ENCODE peak calls at places on chromosome 22, in seven cellular contexts. A is H9, Q is neuronal stem cell, J is mesenchymal stem cell, W is H1, X is trophoblast cell, B is IMR-90. M is an unnamed sample. For H3K79me1, the result is how much of the 10 kb centered on the place peaks cover.

GRCh38 chr22:25840883-25841282 is 98.9 kb downstream of the MYO18B start:
- DNase-seq in J (no peak), X (no peak), Q (no peak), W (no peak), A (no peak), B (no peak), M (no peak)

GRCh38 chr22:46401370-46401769 is 65.9 kb downstream of the TRMU start:
- DNase-seq in J (no peak), Q (no peak), X (no peak), A (no peak), B (no peak), W (no peak), M (no peak)

GRCh38 chr22:31956360-31956759 is 12.0 kb downstream of the YWHAH start:
- DNase-seq in X (no peak), W (no peak), B (no peak), Q (no peak), J (no peak), A (no peak), M (no peak)

GRCh38 chr22:42560781-42561180 is 7.0 kb downstream of the SERHL2 start:
- DNase-seq in A (peak), B (no peak), J (peak), W (no peak), Q (peak), X (peak), M (peak)

GRCh38 chr22:42919199-42919598 is 62.1 kb upstream of the ARFGAP3 start:
- DNase-seq in J (peak), B (no peak), Q (no peak), A (no peak), X (peak), W (no peak), M (peak)

GRCh38 chr22:25775501-25775900 is 33.5 kb downstream of the MYO18B start:
- DNase-seq in A (peak), Q (peak), B (peak), X (no peak), W (no peak), J (peak), M (peak)

GRCh38 chr22:47175151-47175760 is 412.8 kb downstream of the TBC1D22A start:
- DNase-seq in Q (no peak), W (no peak), X (no peak), A (peak), B (peak), J (no peak), M (no peak)

GRCh38 chr22:48075604-48076400 is 1313.4 kb downstream of the TBC1D22A start:
- DNase-seq in X (no peak), A (no peak), J (no peak), Q (no peak), W (no peak), B (no peak), M (no peak)

GRCh38 chr22:17719911-17720310 is 54.4 kb downstream of the BID start:
- DNase-seq in W (no peak), B (no peak), A (no peak), Q (no peak), J (no peak), X (no peak), M (no peak)

GRCh38 chr22:27337676-27338075 is 463.9 kb downstream of the MN1 start:
- DNase-seq in B (no peak), J (no peak), W (no peak), X (no peak), A (no peak), Q (no peak), M (no peak)

GRCh38 chr22:21791635-21792625 is 56.3 kb upstream of the YPEL1 start:
- DNase-seq in B (peak), J (no peak), X (no peak), W (no peak), A (no peak), Q (no peak), M (no peak)

GRCh38 chr22:20875296-20875695 is 16.5 kb downstream of the SNAP29 start:
- DNase-seq in J (no peak), W (no peak), B (no peak), A (no peak), X (no peak), Q (no peak), M (no peak)

GRCh38 chr22:29302402-29302680 is 4.1 kb upstream of the GAS2L1 start:
- DNase-seq in A (no peak), J (no peak), Q (no peak), X (no peak), B (no peak), W (no peak), M (no peak)

GRCh38 chr22:24601217-24602104 is 1.5 kb upstream of the GGT1 start:
- DNase-seq in B (no peak), A (no peak), J (no peak), Q (no peak), W (no peak), X (peak), M (no peak)

GRCh38 chr22:32836286-32836859 is 34.9 kb downstream of the TIMP3 start:
- DNase-seq in X (peak), W (no peak), B (peak), Q (no peak), A (no peak), J (no peak), M (peak)

GRCh38 chr22:34781676-34782075 is 284.3 kb upstream of the ISX start:
- DNase-seq in Q (no peak), X (no peak), J (no peak), B (no peak), W (no peak), A (no peak), M (no peak)

GRCh38 chr22:26542831-26543230 is 30.6 kb upstream of the TFIP11 start:
- DNase-seq in J (no peak), X (no peak), B (no peak), Q (no peak), A (no peak), W (no peak), M (no peak)

GRCh38 chr22:37123649-37124048 is 14.1 kb upstream of the TMPRSS6 start:
- DNase-seq in B (no peak), A (no peak), X (peak), J (no peak), W (no peak), Q (no peak), M (no peak)
- H3K79me1 ChIP-seq in B (under half), A (under half), X (under half), J (under half), W (under half), Q (under half), M (under half)

DNA sequence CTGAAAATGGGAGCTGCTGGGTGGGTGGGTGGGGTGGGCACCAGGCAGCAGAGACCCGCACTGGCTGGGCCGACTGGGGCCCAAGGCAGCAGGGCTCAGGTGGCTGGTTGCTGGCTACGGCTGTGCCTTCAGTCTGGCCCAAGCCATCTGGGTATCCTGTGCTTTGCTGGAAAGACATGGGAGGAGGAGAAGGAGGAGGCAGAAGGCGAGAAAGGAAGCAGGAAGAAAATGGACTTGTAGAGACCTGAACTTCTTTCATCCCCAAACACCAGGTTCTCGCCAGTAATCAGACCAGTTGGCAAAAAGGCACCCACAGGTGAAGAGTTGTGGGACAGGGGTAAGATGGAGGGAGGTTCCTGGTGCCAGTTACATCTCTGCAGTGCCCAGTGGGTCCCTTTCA is 78.8 kb downstream of the IGLL1 start:
- DNase-seq in X (no peak), W (no peak), Q (no peak), B (no peak), A (no peak), J (no peak), M (no peak)
- H3K27ac ChIP-seq in X (no peak), W (no peak), Q (no peak), B (no peak), A (no peak), J (no peak), M (no peak)

GRCh38 chr22:44049369-44050231 is 25.5 kb downstream of the PARVB start:
- DNase-seq in W (no peak), J (no peak), B (no peak), A (no peak), X (no peak), Q (no peak), M (peak)

GRCh38 chr22:44046485-44047141 is 22.5 kb downstream of the PARVB start:
- DNase-seq in Q (no peak), J (no peak), A (no peak), W (no peak), X (no peak), B (no peak), M (peak)

GRCh38 chr22:44042822-44043221 is 18.7 kb downstream of the PARVB start:
- DNase-seq in B (peak), J (no peak), W (no peak), X (peak), Q (no peak), A (no peak), M (no peak)

GRCh38 chr22:44047891-44048301 is 23.8 kb downstream of the PARVB start:
- DNase-seq in B (no peak), X (no peak), W (no peak), Q (no peak), A (no peak), J (no peak), M (no peak)

DNA sequence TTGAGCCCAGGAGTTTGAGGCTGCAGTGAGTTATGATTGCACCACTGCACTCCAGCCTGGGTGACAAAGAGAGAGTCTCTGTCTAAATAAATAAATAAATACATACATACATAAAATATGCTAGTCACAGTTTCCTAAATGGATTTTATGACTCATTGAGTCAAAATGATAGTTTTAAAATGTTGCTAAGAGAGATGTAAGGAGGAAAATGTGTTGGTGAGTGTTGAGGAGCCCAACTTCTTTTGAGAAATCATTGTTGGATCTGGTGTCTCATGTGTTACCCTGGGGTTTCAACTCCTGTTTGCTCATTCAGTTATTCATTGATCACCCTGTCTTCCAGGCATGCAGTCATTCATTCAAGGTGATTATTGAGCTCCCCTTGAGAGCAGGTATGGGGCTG is 21.1 kb downstream of the PARVB start:
- DNase-seq in X (no peak), B (peak), Q (no peak), W (no peak), J (peak), A (no peak), M (no peak)
- H3K4me2 ChIP-seq in X (no peak), B (no peak), Q (no peak), W (no peak), J (no peak), A (no peak), M (no peak)

GRCh38 chr22:40757071-40757470 is 62.1 kb downstream of the SLC25A17 start:
- DNase-seq in A (no peak), X (no peak), W (no peak), Q (no peak), J (no peak), B (peak), M (no peak)
- H3K79me1 ChIP-seq in A (under half), X (under half), W (under half), Q (under half), J (under half), B (under half), M (under half)

GRCh38 chr22:45233827-45234226 is 6.9 kb downstream of the KIAA0930 start:
- DNase-seq in J (no peak), A (no peak), Q (no peak), W (no peak), X (no peak), B (no peak), M (no peak)

GRCh38 chr22:45231293-45231692 is 9.4 kb downstream of the KIAA0930 start:
- DNase-seq in A (no peak), J (no peak), B (no peak), X (no peak), Q (no peak), W (no peak), M (no peak)

GRCh38 chr22:45235851-45236342 is 4.8 kb downstream of the KIAA0930 start:
- DNase-seq in A (no peak), X (no peak), Q (no peak), B (no peak), J (no peak), W (no peak), M (no peak)

GRCh38 chr22:45235101-45235777 is 5.5 kb downstream of the KIAA0930 start:
- DNase-seq in W (no peak), B (no peak), A (no peak), X (no peak), J (no peak), Q (no peak), M (no peak)

GRCh38 chr22:45233386-45233785 is 7.3 kb downstream of the KIAA0930 start:
- DNase-seq in W (no peak), B (no peak), A (no peak), J (no peak), X (no peak), Q (no peak), M (no peak)
- H3K27ac ChIP-seq in W (no peak), B (no peak), A (no peak), J (no peak), X (no peak), Q (no peak), M (no peak)

GRCh38 chr22:35910013-35910860 is 118.4 kb downstream of the RBFOX2 start:
- DNase-seq in Q (no peak), A (no peak), J (no peak), W (no peak), X (no peak), B (no peak), M (peak)
- H3K4me2 ChIP-seq in Q (no peak), A (no peak), J (peak), W (no peak), X (no peak), B (peak), M (peak)

GRCh38 chr22:19515654-19516377 is 8.4 kb downstream of the CLDN5 start:
- DNase-seq in W (no peak), Q (no peak), B (no peak), A (no peak), X (no peak), J (no peak), M (no peak)
- H3K79me1 ChIP-seq in W (under half), Q (under half), B (under half), A (under half), X (under half), J (under half), M (under half)

GRCh38 chr22:49948958-49949913 is 11.3 kb upstream of the PIM3 start:
- DNase-seq in J (no peak), A (no peak), B (no peak), X (peak), W (no peak), Q (no peak), M (no peak)
- H3K27ac ChIP-seq in J (no peak), A (no peak), B (no peak), X (no peak), W (no peak), Q (no peak), M (no peak)

DNA sequence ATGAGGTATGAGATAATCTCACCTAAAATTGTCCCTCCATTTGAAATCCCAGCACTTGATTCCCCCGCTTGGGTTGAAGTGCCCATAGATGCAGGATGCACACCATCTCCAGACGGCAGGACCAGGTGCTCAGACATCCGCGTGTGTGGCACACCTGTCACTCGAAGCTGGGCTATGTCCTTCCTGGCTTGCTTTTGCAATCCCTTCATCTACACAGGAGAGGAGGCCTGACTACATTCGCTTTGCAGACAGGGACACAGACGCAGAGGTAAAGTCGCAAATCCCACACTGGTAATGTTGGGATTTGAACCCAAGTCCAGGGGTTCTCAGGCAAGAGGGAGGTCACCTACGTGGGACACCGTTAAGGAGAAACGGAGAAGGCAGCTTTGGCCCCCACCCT is 7.2 kb upstream of the CYTH4 start:
- DNase-seq in B (no peak), J (no peak), A (no peak), X (no peak), Q (no peak), W (no peak), M (no peak)
- H3K4me2 ChIP-seq in B (no peak), J (no peak), A (no peak), X (no peak), Q (no peak), W (no peak), M (no peak)

DNA sequence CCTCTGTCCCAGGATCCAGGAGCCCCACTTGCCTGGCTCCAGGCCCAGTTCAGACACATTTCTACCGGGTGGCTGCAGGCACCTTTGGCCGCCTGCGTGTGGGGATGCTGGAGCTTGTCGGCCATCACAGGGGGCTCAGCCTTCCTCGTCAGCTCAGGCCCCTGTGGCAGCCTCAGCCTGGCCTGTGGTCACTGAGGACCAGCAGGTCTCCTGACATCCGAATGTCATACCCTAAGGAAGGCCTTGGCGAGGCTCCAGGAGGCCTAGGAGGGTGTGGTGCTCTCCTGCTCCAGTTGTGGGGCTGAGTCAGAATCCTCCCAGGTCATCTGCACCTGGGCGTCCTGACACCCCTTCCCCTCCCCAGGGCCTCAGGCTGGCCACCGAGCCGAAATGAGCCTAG is 14.9 kb upstream of the SOX10 start:
- DNase-seq in X (no peak), Q (no peak), A (no peak), W (no peak), J (no peak), B (no peak), M (no peak)
- H3K79me1 ChIP-seq in X (under half), Q (under half), A (under half), W (under half), J (under half), B (under half), M (under half)